ENCODE peak calls at places on chromosomes 3 and 15, in seven cellular contexts. L is OCI-LY7, P is right lobe of liver, Q is adrenal gland, V is colonic mucosa, E is HAP-1, U is gastrocnemius medialis. J is an unnamed sample. For H3K36me3, the result is how much of the 10 kb centered on the place peaks cover.

GRCh38 chr3:50554553-50554952 is 13.0 kb downstream of the C3orf18 start:
- DNase-seq in Q (no peak), V (no peak), L (no peak), U (no peak), P (no peak), E (no peak), J (no peak)

GRCh38 chr3:9503283-9503682 is 50.3 kb downstream of the LHFPL4 start:
- DNase-seq in E (peak), U (no peak), V (peak), P (peak), L (peak), Q (peak), J (peak)

GRCh38 chr3:155753038-155753647 is 8.3 kb upstream of the PLCH1 start:
- DNase-seq in P (no peak), Q (no peak), E (peak), V (no peak), L (peak), U (no peak), J (peak)

GRCh38 chr3:196941846-196942225 is 492 bp downstream of the NCBP2 start:
- DNase-seq in U (peak), P (no peak), Q (peak), V (peak), E (peak), L (peak), J (peak)

GRCh38 chr3:106473576-106474506 is 605.0 kb upstream of the CBLB start:
- DNase-seq in L (no peak), P (no peak), Q (no peak), E (no peak), U (no peak), V (no peak), J (no peak)

GRCh38 chr3:101806491-101806890 is 27.5 kb downstream of the NXPE3 start:
- DNase-seq in U (no peak), V (no peak), E (no peak), Q (no peak), L (no peak), P (no peak), J (no peak)

GRCh38 chr3:128170866-128171516 is 17.7 kb downstream of the EEFSEC start:
- DNase-seq in L (peak), V (peak), E (peak), P (peak), Q (peak), U (peak), J (peak)

GRCh38 chr15:59751552-59752413 is 62.7 kb upstream of the BNIP2 start:
- DNase-seq in U (no peak), L (peak), E (no peak), P (no peak), Q (no peak), V (no peak), J (peak)

GRCh38 chr15:49421991-49422390 is 1.1 kb upstream of the FGF7 start:
- DNase-seq in V (peak), L (peak), E (peak), Q (peak), U (no peak), P (no peak), J (no peak)

GRCh38 chr3:56732109-56732508 is 49.0 kb upstream of the TASOR start:
- DNase-seq in U (no peak), V (no peak), Q (no peak), E (no peak), P (no peak), L (no peak), J (no peak)

DNA sequence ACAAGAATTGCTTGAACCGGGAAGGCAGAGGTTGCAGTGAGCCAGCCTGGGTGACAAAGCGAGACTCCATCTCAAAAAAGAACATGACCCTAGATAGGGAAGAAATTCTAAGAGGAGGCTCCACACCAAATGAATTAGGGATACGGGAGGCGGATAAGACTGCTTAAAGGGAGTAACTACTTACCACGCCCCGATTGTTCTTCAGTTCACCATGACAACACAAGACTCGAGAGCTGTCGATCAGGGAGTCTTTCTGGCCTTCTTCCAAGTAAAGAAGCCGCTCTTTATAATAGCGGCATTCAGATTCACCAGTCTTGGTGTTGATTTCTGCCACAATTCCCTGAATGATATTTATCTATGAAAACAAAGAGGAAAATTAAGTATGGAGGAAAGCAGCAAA is 53.9 kb upstream of the TASOR start:
- DNase-seq in V (no peak), E (peak), L (no peak), Q (no peak), U (no peak), P (no peak), J (no peak)
- H3K36me3 ChIP-seq in V (under half), E (under half), L (under half), Q (under half), U (under half), P (under half), J (under half)

GRCh38 chr3:172290457-172290856 is 157.8 kb downstream of the GHSR start:
- DNase-seq in L (no peak), E (no peak), U (no peak), P (no peak), Q (no peak), V (no peak), J (no peak)
- H3K36me3 ChIP-seq in L (under half), E (under half), U (under half), P (under half), Q (under half), V (under half), J (half or more)

GRCh38 chr3:30656624-30657141 is 50.3 kb downstream of the TGFBR2 start:
- DNase-seq in E (no peak), L (no peak), U (no peak), P (no peak), V (no peak), Q (no peak), J (no peak)

GRCh38 chr3:30654269-30654668 is 47.9 kb downstream of the TGFBR2 start:
- DNase-seq in U (no peak), L (no peak), E (no peak), P (no peak), V (no peak), Q (no peak), J (no peak)

GRCh38 chr3:30657914-30658313 is 51.5 kb downstream of the TGFBR2 start:
- DNase-seq in L (no peak), P (no peak), E (no peak), Q (no peak), U (no peak), V (no peak), J (no peak)

GRCh38 chr3:30658328-30659052 is 52.1 kb downstream of the TGFBR2 start:
- DNase-seq in V (no peak), L (peak), P (no peak), E (peak), U (no peak), Q (no peak), J (no peak)

DNA sequence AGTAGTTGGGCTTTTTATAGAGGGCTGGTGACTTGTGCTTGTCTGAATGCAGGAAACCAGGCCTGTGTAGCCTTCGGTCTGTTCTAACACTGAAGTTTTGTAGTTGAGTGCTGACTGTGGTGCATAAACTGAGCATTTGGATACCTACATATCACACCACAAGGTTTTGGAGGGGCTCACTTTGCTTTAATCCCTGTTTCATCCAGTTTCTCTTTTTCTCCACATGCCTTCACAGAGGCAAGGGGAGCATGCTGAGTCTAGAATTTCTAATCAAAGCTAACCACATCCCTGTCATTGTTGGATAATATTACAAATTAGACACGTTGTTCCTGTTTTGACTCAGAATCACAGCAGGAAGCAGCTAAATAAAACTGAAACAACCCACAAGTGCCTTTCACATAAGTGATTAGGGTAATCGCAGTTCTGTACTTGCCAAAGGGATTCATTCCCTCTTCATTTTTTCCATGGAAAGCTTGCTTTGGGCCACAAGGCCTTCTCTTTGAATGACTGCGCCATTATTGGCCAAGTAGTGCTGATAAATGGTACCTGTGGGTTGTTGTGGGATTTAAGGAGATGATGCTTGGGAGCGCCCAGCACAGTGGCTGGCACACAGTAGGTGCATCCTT is 48.9 kb downstream of the TGFBR2 start:
- DNase-seq in P (no peak), V (no peak), U (no peak), E (no peak), L (peak), Q (no peak), J (no peak)
- H3K36me3 ChIP-seq in P (under half), V (under half), U (under half), E (under half), L (half or more), Q (half or more), J (half or more)

DNA sequence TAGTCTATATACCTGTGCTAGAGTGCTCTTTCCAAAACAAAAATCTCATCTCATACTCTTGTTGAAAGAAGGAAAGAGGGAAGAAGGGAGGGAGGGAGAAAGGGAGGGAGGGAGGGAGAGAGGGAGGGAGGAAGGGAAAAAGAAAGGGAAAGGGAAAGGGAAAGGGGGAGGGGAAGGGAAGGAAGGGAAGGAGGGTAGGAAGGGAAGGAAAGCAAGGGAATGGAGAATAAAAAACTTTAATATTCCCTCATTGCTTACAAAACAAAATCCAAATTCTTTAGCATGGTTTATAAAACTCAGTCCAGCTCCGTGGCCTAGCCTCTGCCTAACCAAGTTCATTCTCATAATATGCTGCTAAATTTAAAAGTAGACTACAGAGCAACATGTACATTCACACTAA is 104.5 kb downstream of the ERC2 start:
- DNase-seq in Q (no peak), U (no peak), L (no peak), V (no peak), P (no peak), E (no peak), J (no peak)
- H3K36me3 ChIP-seq in Q (under half), U (under half), L (under half), V (under half), P (under half), E (under half), J (under half)

DNA sequence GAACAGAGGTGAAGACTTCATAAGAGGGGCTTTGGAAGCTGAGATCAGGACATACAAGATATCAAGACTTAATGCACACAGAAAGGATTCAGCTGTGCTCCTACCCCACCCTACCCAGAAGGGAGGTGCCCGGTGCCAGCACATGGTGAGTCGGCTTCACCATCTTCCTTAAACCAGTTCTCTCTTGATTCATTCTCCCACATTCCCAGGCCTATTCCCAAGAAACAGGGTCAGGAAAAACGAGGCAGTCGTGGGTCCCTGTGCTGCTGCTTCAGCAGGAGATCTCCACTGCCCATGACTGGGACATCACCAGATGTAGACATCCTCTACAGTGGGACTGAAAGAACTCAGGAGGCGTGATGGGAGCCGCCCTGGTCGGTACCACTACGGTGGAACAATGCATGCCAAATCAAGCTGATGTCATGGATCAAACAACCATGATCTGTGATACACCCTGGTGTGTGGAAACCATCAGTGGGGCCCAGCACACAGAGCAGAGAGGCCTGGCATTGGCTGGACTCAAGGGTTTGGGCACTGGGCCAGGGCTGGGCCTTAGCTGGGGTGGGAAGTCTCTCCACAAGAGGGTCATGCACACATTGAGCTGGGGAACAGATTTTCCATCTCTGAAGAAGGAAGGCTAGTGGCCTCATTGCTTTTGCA is 41.9 kb downstream of the CCDC12 start:
- DNase-seq in U (no peak), P (peak), Q (no peak), E (no peak), V (no peak), L (no peak), J (peak)
- H3K36me3 ChIP-seq in U (under half), P (under half), Q (under half), E (under half), V (under half), L (half or more), J (under half)

GRCh38 chr3:172370434-172370833 is 77.8 kb downstream of the GHSR start:
- DNase-seq in P (no peak), E (no peak), Q (no peak), U (no peak), L (no peak), V (peak), J (no peak)
- H3K36me3 ChIP-seq in P (under half), E (under half), Q (under half), U (under half), L (under half), V (under half), J (half or more)

GRCh38 chr3:24551626-24552025 is 57.0 kb upstream of the THRB start:
- DNase-seq in L (no peak), V (no peak), U (no peak), Q (no peak), P (no peak), E (no peak), J (no peak)
- H3K36me3 ChIP-seq in L (under half), V (under half), U (under half), Q (under half), P (under half), E (under half), J (under half)

GRCh38 chr3:149319750-149320149 is 13.7 kb downstream of the TM4SF18 start:
- DNase-seq in P (no peak), L (no peak), V (no peak), E (peak), U (no peak), Q (no peak), J (no peak)

GRCh38 chr3:149330609-149331008 is 2.8 kb downstream of the TM4SF18 start:
- DNase-seq in L (no peak), U (no peak), E (no peak), V (no peak), Q (no peak), P (no peak), J (no peak)

GRCh38 chr3:149321640-149322039 is 11.8 kb downstream of the TM4SF18 start:
- DNase-seq in E (no peak), L (no peak), Q (no peak), P (no peak), U (no peak), V (no peak), J (no peak)

GRCh38 chr3:149324332-149324731 is 9.1 kb downstream of the TM4SF18 start:
- DNase-seq in Q (no peak), U (no peak), P (no peak), E (no peak), L (no peak), V (no peak), J (no peak)

GRCh38 chr3:149325581-149325980 is 7.9 kb downstream of the TM4SF18 start:
- DNase-seq in L (no peak), U (no peak), V (no peak), E (no peak), Q (no peak), P (no peak), J (no peak)
- H3K36me3 ChIP-seq in L (under half), U (under half), V (under half), E (under half), Q (under half), P (under half), J (under half)

J was measured in osteoblast.